ENCODE peak calls at places on chromosomes 1 and 21, in nine cellular contexts. G is stomach, M is astrocyte, U is upper lobe of right lung, T is heart right ventricle, D is tibial artery, O is body of pancreas, H is uterus, X is mucosa of descending colon. C is an unnamed sample. For H3K4me1, the result is how much of the 10 kb centered on the place peaks cover.

GRCh38 chr1:149899460-149900284 is at the start of gene BOLA1:
- DNase-seq in G (peak), M (peak), U (peak), T (peak), D (peak), O (peak), H (peak), X (peak), C (peak)

GRCh38 chr1:40050863-40051262 is 10.3 kb downstream of the CAP1 start:
- DNase-seq in G (no peak), M (no peak), U (no peak), T (no peak), D (no peak), O (no peak), H (no peak), X (no peak), C (no peak)

GRCh38 chr1:3011631-3012510 is 9.4 kb upstream of the ACTRT2 start:
- DNase-seq in G (no peak), M (no peak), U (peak), T (no peak), D (peak), O (no peak), H (no peak), X (peak), C (no peak)

GRCh38 chr1:66339944-66340343 is 194.0 kb upstream of the SGIP1 start:
- DNase-seq in G (no peak), M (no peak), U (no peak), T (no peak), D (no peak), O (no peak), H (no peak), X (no peak), C (no peak)

GRCh38 chr21:41634211-41634694 is 126.3 kb upstream of the TMPRSS2 start:
- DNase-seq in G (no peak), M (no peak), U (peak), T (no peak), D (peak), O (no peak), H (no peak), X (peak), C (peak)

GRCh38 chr1:117586747-117587478 is 18.9 kb upstream of the TENT5C start:
- DNase-seq in G (no peak), M (no peak), U (peak), T (no peak), D (peak), O (no peak), H (no peak), X (no peak), C (no peak)

GRCh38 chr1:95287078-95287477 is 53.1 kb downstream of the RWDD3 start:
- DNase-seq in G (no peak), M (no peak), U (no peak), T (no peak), D (no peak), O (no peak), H (no peak), X (no peak), C (no peak)

GRCh38 chr1:23422313-23422877 is 2.2 kb downstream of the TCEA3 start:
- DNase-seq in G (peak), M (peak), U (peak), T (peak), D (peak), O (peak), H (peak), X (peak), C (peak)

GRCh38 chr1:29649375-29650040 is 413.2 kb downstream of the PTPRU start:
- DNase-seq in G (no peak), M (peak), U (no peak), T (no peak), D (peak), O (no peak), H (no peak), X (no peak), C (no peak)

GRCh38 chr1:29650476-29650875 is 414.2 kb downstream of the PTPRU start:
- DNase-seq in G (no peak), M (no peak), U (no peak), T (no peak), D (peak), O (no peak), H (no peak), X (no peak), C (peak)

GRCh38 chr1:29651684-29652665 is 415.7 kb downstream of the PTPRU start:
- DNase-seq in G (peak), M (no peak), U (peak), T (no peak), D (peak), O (no peak), H (no peak), X (no peak), C (no peak)

GRCh38 chr1:29648798-29649374 is 412.6 kb downstream of the PTPRU start:
- DNase-seq in G (no peak), M (no peak), U (no peak), T (no peak), D (peak), O (no peak), H (no peak), X (no peak), C (no peak)

GRCh38 chr1:29650041-29650400 is 413.7 kb downstream of the PTPRU start:
- DNase-seq in G (no peak), M (no peak), U (no peak), T (no peak), D (peak), O (no peak), H (no peak), X (no peak), C (no peak)
- H3K4me3 ChIP-seq in G (no peak), M (no peak), U (no peak), T (no peak), D (no peak), O (no peak), H (no peak), X (no peak), C (no peak)

DNA sequence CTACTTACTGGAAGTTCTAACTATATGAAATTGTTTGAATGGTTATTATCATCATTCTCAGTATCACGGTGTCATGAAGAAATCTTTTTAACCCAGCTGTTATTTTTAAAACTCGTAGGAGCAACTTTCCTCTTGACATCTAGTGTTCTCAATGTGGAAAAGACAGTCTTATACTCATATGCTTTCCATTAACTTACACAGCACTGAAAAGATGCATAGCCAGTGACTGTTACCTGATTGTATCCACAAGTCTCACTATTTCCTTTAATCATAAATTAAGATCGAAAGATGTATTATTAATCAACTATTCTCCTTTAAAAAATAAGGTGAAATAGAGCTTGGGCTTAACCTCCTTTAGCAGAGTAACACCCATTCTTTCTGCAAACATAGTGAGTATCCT is 59.7 kb upstream of the TNFSF4 start:
- DNase-seq in G (no peak), M (peak), U (no peak), T (no peak), D (no peak), O (no peak), H (no peak), X (no peak), C (no peak)
- H3K4me1 ChIP-seq in G (under half), M (under half), U (under half), T (under half), D (under half), O (under half), H (under half), X (under half), C (under half)

GRCh38 chr1:56824956-56825355 is 5.8 kb upstream of the FYB2 start:
- DNase-seq in G (no peak), M (no peak), U (no peak), T (no peak), D (no peak), O (no peak), H (no peak), X (no peak), C (no peak)

GRCh38 chr1:56820755-56821461 is 1.7 kb upstream of the FYB2 start:
- DNase-seq in G (peak), M (peak), U (peak), T (peak), D (peak), O (peak), H (peak), X (peak), C (peak)

GRCh38 chr1:56819393-56819899 is at the start of gene FYB2:
- DNase-seq in G (peak), M (no peak), U (no peak), T (peak), D (no peak), O (peak), H (no peak), X (peak), C (peak)

GRCh38 chr1:56817716-56818463 is 1.3 kb downstream of the FYB2 start:
- DNase-seq in G (no peak), M (no peak), U (no peak), T (no peak), D (no peak), O (no peak), H (no peak), X (no peak), C (no peak)

DNA sequence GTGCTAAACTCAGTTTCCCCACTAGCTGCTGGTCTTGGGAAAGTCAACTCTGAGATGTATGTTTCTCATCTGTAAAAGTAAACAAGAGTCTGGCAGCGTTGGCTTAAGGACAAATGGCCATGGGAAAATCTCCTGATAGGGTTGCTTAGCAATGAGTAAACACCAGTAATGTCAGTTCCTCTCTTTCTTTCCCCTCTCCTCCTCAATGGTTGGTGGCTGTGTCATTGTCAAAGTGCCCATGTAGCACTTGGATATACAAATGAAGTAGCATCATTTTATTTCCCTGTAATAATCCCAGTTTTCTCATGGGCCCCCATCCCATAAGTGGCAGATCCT is 2.2 kb upstream of the FYB2 start:
- DNase-seq in G (no peak), M (peak), U (no peak), T (no peak), D (no peak), O (peak), H (no peak), X (no peak), C (no peak)
- TF ChIP-seq CTCF in G (no peak), M (no peak), U (no peak), T (no peak), D (no peak), O (no peak), H (no peak), X (no peak), C (no peak)

GRCh38 chr1:161083743-161084084 is 5.6 kb downstream of the NECTIN4 start:
- DNase-seq in G (no peak), M (no peak), U (no peak), T (no peak), D (no peak), O (no peak), H (no peak), X (no peak), C (no peak)
- H3K4me3 ChIP-seq in G (no peak), M (no peak), U (no peak), T (no peak), D (no peak), O (no peak), H (no peak), X (no peak), C (no peak)

DNA sequence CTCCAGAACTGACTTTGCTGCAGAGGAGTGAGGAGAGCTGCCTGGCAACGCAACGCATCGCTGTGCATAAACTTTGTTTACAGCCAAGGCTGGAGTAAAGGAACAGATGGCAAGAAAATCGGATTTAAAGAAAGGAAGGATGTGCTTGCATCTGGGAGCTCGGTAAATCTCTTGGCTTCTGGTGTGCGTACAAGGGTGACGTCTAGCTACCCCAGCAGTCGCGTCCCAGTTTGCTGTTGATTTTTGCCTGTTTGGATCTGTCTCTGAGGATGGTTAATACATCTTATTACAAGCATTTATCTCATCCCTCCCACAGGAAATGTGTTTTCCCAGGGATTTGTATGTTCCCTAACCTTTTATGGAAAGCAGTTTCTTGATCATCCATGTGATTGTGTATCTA is 73.3 kb upstream of the RALGPS2 start:
- DNase-seq in G (no peak), M (no peak), U (no peak), T (no peak), D (no peak), O (no peak), H (no peak), X (no peak), C (no peak)
- H3K4me1 ChIP-seq in G (under half), M (under half), U (under half), T (under half), D (under half), O (under half), H (under half), X (under half), C (under half)

DNA sequence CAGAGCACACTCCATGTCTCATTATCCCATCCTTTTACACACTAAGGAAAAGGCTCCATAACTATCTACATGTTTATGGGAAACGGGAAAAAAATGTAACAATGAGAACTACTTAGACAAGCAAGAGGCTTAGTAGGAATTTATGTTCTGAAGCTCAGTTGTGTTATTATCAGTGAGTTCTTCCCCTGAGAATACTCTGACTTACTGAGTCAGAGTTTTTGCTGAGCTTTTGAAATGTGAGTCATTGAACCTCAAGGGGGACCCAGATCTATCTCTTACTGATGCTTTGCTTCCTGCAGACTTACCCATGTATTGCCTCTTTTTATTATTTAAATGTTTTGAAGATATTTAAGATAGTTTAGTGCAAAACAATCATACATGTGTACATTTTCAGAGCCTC is 20.1 kb downstream of the CFHR5 start:
- DNase-seq in G (no peak), M (peak), U (no peak), T (no peak), D (no peak), O (no peak), H (no peak), X (no peak), C (no peak)
- TF ChIP-seq CTCF in G (no peak), M (no peak), U (no peak), T (no peak), D (no peak), O (no peak), H (no peak), X (no peak), C (no peak)

GRCh38 chr1:67735806-67736627 is 51.0 kb downstream of the GADD45A start:
- DNase-seq in G (peak), M (peak), U (peak), T (peak), D (peak), O (peak), H (peak), X (peak), C (peak)

GRCh38 chr1:67732750-67733151 is 47.8 kb downstream of the GADD45A start:
- DNase-seq in G (no peak), M (no peak), U (no peak), T (peak), D (peak), O (peak), H (no peak), X (no peak), C (no peak)

GRCh38 chr1:67735220-67735619 is 50.2 kb downstream of the GADD45A start:
- DNase-seq in G (no peak), M (no peak), U (no peak), T (no peak), D (no peak), O (no peak), H (no peak), X (no peak), C (no peak)

GRCh38 chr1:67731322-67731721 is 46.3 kb downstream of the GADD45A start:
- DNase-seq in G (no peak), M (no peak), U (no peak), T (no peak), D (no peak), O (no peak), H (no peak), X (no peak), C (no peak)

GRCh38 chr1:67733741-67734690 is 49.0 kb downstream of the GADD45A start:
- DNase-seq in G (no peak), M (no peak), U (no peak), T (no peak), D (no peak), O (no peak), H (no peak), X (no peak), C (no peak)
- H3K4me3 ChIP-seq in G (no peak), M (no peak), U (no peak), T (no peak), D (no peak), O (no peak), H (no peak), X (no peak), C (no peak)

GRCh38 chr1:165873481-165873880 is 46.1 kb downstream of the UCK2 start:
- DNase-seq in G (no peak), M (no peak), U (no peak), T (no peak), D (no peak), O (no peak), H (no peak), X (no peak), C (no peak)

GRCh38 chr1:165874643-165875042 is 47.2 kb downstream of the UCK2 start:
- DNase-seq in G (no peak), M (no peak), U (no peak), T (no peak), D (no peak), O (no peak), H (no peak), X (no peak), C (no peak)

GRCh38 chr1:165869343-165869742 is 41.9 kb downstream of the UCK2 start:
- DNase-seq in G (no peak), M (no peak), U (no peak), T (no peak), D (no peak), O (no peak), H (no peak), X (no peak), C (no peak)

GRCh38 chr1:165875171-165875570 is 47.8 kb downstream of the UCK2 start:
- DNase-seq in G (peak), M (no peak), U (no peak), T (no peak), D (no peak), O (peak), H (no peak), X (no peak), C (no peak)

DNA sequence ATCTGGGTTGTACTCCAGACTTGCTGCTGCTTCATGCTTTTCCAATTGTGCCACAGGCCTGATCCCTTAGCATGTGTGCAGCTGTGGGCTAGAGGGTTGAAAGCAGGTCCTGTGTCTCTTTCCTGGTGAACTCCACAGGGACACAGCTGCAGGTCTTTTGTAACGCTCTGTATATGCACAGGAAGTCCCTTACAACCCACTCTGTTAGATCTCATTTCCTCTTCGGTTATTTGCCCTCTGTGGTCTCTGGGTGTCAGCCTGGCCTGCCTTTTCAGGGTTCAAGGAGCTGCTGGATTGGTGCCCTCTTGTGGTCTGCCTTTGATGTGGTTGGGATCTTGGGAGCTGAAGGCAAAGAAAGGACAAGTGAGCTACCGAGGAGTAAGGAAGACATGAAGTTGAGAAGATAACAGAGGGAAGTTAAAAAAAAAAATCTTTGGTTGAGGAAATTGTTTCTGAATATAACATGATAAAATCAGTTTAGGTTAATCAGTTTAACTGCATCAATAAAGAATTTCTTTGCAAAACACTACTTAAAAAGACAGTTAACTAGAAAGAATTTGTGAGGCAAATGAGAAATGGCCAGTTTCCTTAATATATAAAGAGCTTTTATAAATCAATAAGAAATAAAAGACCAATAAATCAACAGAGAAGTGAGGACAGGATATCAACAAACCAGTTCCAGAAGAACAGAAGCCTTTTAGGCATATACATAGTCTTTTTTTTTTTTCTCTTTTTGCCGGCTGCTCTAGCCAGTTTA is 44.1 kb downstream of the UCK2 start:
- DNase-seq in G (peak), M (peak), U (peak), T (peak), D (no peak), O (peak), H (no peak), X (peak), C (peak)
- H3K4me1 ChIP-seq in G (under half), M (under half), U (under half), T (under half), D (under half), O (under half), H (under half), X (under half), C (under half)

GRCh38 chr1:245156736-245157505 is 2.1 kb downstream of the KIF26B start:
- DNase-seq in G (peak), M (peak), U (no peak), T (no peak), D (no peak), O (no peak), H (no peak), X (no peak), C (no peak)

GRCh38 chr1:245154429-245155185 is at the start of gene KIF26B:
- DNase-seq in G (no peak), M (peak), U (peak), T (peak), D (no peak), O (no peak), H (no peak), X (peak), C (peak)

GRCh38 chr1:245155186-245156040 is 628 bp downstream of the KIF26B start:
- DNase-seq in G (no peak), M (peak), U (no peak), T (no peak), D (no peak), O (no peak), H (no peak), X (peak), C (no peak)

GRCh38 chr1:245153645-245154428 is 948 bp upstream of the KIF26B start:
- DNase-seq in G (no peak), M (no peak), U (peak), T (peak), D (peak), O (no peak), H (no peak), X (peak), C (no peak)

DNA sequence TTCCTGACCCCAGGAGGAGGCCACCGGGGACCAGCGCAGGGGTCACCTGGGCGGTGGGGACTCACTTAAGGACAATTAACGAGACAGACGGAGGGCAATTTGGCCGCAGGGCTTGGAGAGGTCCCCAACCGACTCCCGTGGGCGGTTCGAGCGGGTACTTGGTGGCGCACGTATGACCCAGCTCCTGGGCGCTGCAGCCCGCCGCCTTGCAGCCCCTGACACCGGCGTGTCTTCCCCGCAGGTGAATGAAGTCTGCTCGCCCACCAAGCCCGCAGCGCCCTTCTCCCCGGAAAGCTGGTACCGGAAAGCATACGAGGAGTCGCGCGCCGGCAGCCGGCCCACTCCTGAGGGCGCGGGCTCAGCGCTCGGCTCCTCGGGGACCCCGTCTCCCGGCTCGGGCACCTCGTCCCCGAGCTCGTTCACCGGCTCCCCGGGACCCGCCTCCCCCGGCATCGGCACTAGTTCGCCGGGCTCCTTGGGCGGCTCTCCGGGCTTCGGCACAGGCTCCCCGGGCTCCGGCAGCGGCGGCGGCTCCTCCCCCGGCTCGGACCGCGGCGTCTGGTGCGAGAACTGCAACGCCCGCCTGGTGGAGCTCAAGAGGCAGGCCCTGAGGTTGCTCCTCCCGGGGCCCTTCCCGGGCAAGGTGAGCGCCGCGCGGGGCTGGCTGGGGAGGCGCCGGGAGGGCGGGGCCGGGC is 1.4 kb downstream of the KIF26B start:
- DNase-seq in G (peak), M (peak), U (peak), T (peak), D (peak), O (peak), H (no peak), X (peak), C (peak)
- TF ChIP-seq CTCF in G (no peak), M (peak), U (peak), T (peak), D (peak), O (peak), H (peak), X (peak), C (peak)